ENCODE peak calls at places on chromosome 16, in five cellular contexts. One of them, this sample, is unnamed.

GRCh38 chr16:89374393-89374948 is 115.9 kb downstream of the ANKRD11 start:
- DNase-seq in GM23248: no peak
- DNase-seq in HCT116: no peak
- DNase-seq in adipocyte: no peak
- DNase-seq in astrocyte: no peak
- DNase-seq in this sample: no peak

GRCh38 chr16:65489531-65490023 is 367.7 kb upstream of the CDH11 start:
- DNase-seq in GM23248: peak; percentile 19
- DNase-seq in HCT116: no peak
- DNase-seq in adipocyte: no peak
- DNase-seq in astrocyte: no peak
- DNase-seq in this sample: no peak

GRCh38 chr16:23557779-23558330 is 328 bp downstream of the UBFD1 start:
- DNase-seq in GM23248: peak; percentile 68
- DNase-seq in HCT116: no peak
- DNase-seq in adipocyte: peak; percentile 66
- DNase-seq in astrocyte: peak; percentile 38
- DNase-seq in this sample: no peak

GRCh38 chr16:28181557-28181914 is 30.2 kb downstream of the XPO6 start:
- DNase-seq in GM23248: peak; percentile 92
- DNase-seq in HCT116: peak; percentile 51
- DNase-seq in adipocyte: peak; percentile 93
- DNase-seq in astrocyte: peak; percentile 95
- DNase-seq in this sample: peak; percentile 84

GRCh38 chr16:57938936-57939871 is 31.7 kb downstream of the CNGB1 start:
- DNase-seq in GM23248: peak; percentile 87
- DNase-seq in HCT116: peak; percentile 13
- DNase-seq in adipocyte: peak; percentile 24
- DNase-seq in astrocyte: peak; percentile 71
- DNase-seq in this sample: peak; percentile 53

GRCh38 chr16:10877472-10877946 is 507 bp downstream of the CIITA start:
- DNase-seq in GM23248: no peak
- DNase-seq in HCT116: no peak
- DNase-seq in adipocyte: no peak
- DNase-seq in astrocyte: no peak
- DNase-seq in this sample: no peak

GRCh38 chr16:15616068-15616467 is 26.9 kb downstream of the MARF1 start:
- DNase-seq in GM23248: no peak
- DNase-seq in HCT116: no peak
- DNase-seq in adipocyte: no peak
- DNase-seq in astrocyte: no peak
- DNase-seq in this sample: no peak

GRCh38 chr16:10521681-10522274 is 58.6 kb downstream of the EMP2 start:
- DNase-seq in GM23248: peak; percentile 82
- DNase-seq in HCT116: peak; percentile 42
- DNase-seq in adipocyte: peak; percentile 76
- DNase-seq in astrocyte: peak; percentile 29
- DNase-seq in this sample: peak; percentile 45

GRCh38 chr16:11796227-11797165 is 562 bp downstream of the ZC3H7A start:
- DNase-seq in GM23248: peak; percentile 78
- DNase-seq in HCT116: no peak
- DNase-seq in adipocyte: peak; percentile 86
- DNase-seq in astrocyte: no peak
- DNase-seq in this sample: peak; percentile 39

GRCh38 chr16:47523342-47524006 is 62.3 kb downstream of the PHKB start:
- DNase-seq in GM23248: no peak
- DNase-seq in HCT116: no peak
- DNase-seq in adipocyte: no peak
- DNase-seq in astrocyte: no peak
- DNase-seq in this sample: no peak

GRCh38 chr16:74309789-74310781 is 13.5 kb downstream of the PSMD7 start:
- DNase-seq in GM23248: peak; percentile 70
- DNase-seq in HCT116: peak; percentile 41
- DNase-seq in adipocyte: peak; percentile 63
- DNase-seq in astrocyte: peak; percentile 25
- DNase-seq in this sample: peak; percentile 34

GRCh38 chr16:87850009-87851006 is 19.0 kb downstream of the SLC7A5 start:
- DNase-seq in GM23248: peak; percentile 59
- DNase-seq in HCT116: no peak
- DNase-seq in adipocyte: peak; percentile 71
- DNase-seq in astrocyte: no peak
- DNase-seq in this sample: no peak

GRCh38 chr16:83940630-83941378 is 12.2 kb upstream of the OSGIN1 start:
- DNase-seq in GM23248: no peak
- DNase-seq in HCT116: no peak
- DNase-seq in adipocyte: no peak
- DNase-seq in astrocyte: no peak
- DNase-seq in this sample: no peak

GRCh38 chr16:88886915-88887521 is 20.6 kb upstream of the PABPN1L start:
- DNase-seq in GM23248: no peak
- DNase-seq in HCT116: no peak
- DNase-seq in adipocyte: peak; percentile 12
- DNase-seq in astrocyte: no peak
- DNase-seq in this sample: no peak

GRCh38 chr16:35102780-35103403 is 1643.5 kb downstream of the TP53TG3F start:
- DNase-seq in GM23248: peak; percentile 0
- DNase-seq in HCT116: no peak
- DNase-seq in adipocyte: no peak
- DNase-seq in astrocyte: no peak
- DNase-seq in this sample: no peak

GRCh38 chr16:15658149-15658548 is 8.1 kb downstream of the NDE1 start:
- DNase-seq in GM23248: no peak
- DNase-seq in HCT116: no peak
- DNase-seq in adipocyte: no peak
- DNase-seq in astrocyte: no peak
- DNase-seq in this sample: no peak

GRCh38 chr16:54062361-54063346 is 223.9 kb downstream of the IRX3 start:
- DNase-seq in GM23248: no peak
- DNase-seq in HCT116: no peak
- DNase-seq in adipocyte: no peak
- DNase-seq in astrocyte: no peak
- DNase-seq in this sample: no peak

GRCh38 chr16:1125471-1125870 is 27.4 kb upstream of the CACNA1H start:
- DNase-seq in GM23248: peak; percentile 77
- DNase-seq in HCT116: peak; percentile 43
- DNase-seq in adipocyte: peak; percentile 10
- DNase-seq in astrocyte: peak; percentile 55
- DNase-seq in this sample: no peak

GRCh38 chr16:4291699-4292098 is 18.9 kb upstream of the TFAP4 start:
- DNase-seq in GM23248: no peak
- DNase-seq in HCT116: no peak
- DNase-seq in adipocyte: no peak
- DNase-seq in astrocyte: no peak
- DNase-seq in this sample: no peak

GRCh38 chr16:65767125-65767524 is 599.4 kb upstream of the CDH5 start:
- DNase-seq in GM23248: no peak
- DNase-seq in HCT116: no peak
- DNase-seq in adipocyte: no peak
- DNase-seq in astrocyte: no peak
- DNase-seq in this sample: no peak

GRCh38 chr16:11056989-11057645 is 112.8 kb downstream of the CLEC16A start:
- DNase-seq in GM23248: no peak
- DNase-seq in HCT116: no peak
- DNase-seq in adipocyte: no peak
- DNase-seq in astrocyte: no peak
- DNase-seq in this sample: peak; percentile 12

GRCh38 chr16:81237282-81237681 is 1.2 kb upstream of the BCO1 start:
- DNase-seq in GM23248: no peak
- DNase-seq in HCT116: no peak
- DNase-seq in adipocyte: no peak
- DNase-seq in astrocyte: peak; percentile 83
- DNase-seq in this sample: peak; percentile 69

GRCh38 chr16:14470788-14471187 is 159.3 kb downstream of the PARN start:
- DNase-seq in GM23248: no peak
- DNase-seq in HCT116: no peak
- DNase-seq in adipocyte: no peak
- DNase-seq in astrocyte: no peak
- DNase-seq in this sample: no peak

GRCh38 chr16:88455610-88456355 is 2.7 kb downstream of the ZFPM1 start:
- DNase-seq in GM23248: peak; percentile 36
- DNase-seq in HCT116: peak; percentile 56
- DNase-seq in adipocyte: peak; percentile 43
- DNase-seq in astrocyte: peak; percentile 28
- DNase-seq in this sample: peak; percentile 43

GRCh38 chr16:88803264-88803987 is at the start of gene CDT1:
- DNase-seq in GM23248: peak; percentile 85
- DNase-seq in HCT116: peak; percentile 61
- DNase-seq in adipocyte: peak; percentile 90
- DNase-seq in astrocyte: peak; percentile 32
- DNase-seq in this sample: peak; percentile 75

GRCh38 chr16:886084-886543 is 84.7 kb downstream of the LMF1 start:
- DNase-seq in GM23248: no peak
- DNase-seq in HCT116: no peak
- DNase-seq in adipocyte: no peak
- DNase-seq in astrocyte: no peak
- DNase-seq in this sample: no peak

GRCh38 chr16:8675183-8676159 is 1.1 kb downstream of the ABAT start:
- DNase-seq in GM23248: peak; percentile 14
- DNase-seq in HCT116: no peak
- DNase-seq in adipocyte: no peak
- DNase-seq in astrocyte: no peak
- DNase-seq in this sample: no peak

GRCh38 chr16:2967211-2967631 is 1.9 kb upstream of the PAQR4 start:
- DNase-seq in GM23248: no peak
- DNase-seq in HCT116: no peak
- DNase-seq in adipocyte: no peak
- DNase-seq in astrocyte: no peak
- DNase-seq in this sample: no peak

GRCh38 chr16:25210758-25211157 is 6.0 kb upstream of the AQP8 start:
- DNase-seq in GM23248: peak; percentile 63
- DNase-seq in HCT116: no peak
- DNase-seq in adipocyte: no peak
- DNase-seq in astrocyte: peak; percentile 83
- DNase-seq in this sample: peak; percentile 39

DNA sequence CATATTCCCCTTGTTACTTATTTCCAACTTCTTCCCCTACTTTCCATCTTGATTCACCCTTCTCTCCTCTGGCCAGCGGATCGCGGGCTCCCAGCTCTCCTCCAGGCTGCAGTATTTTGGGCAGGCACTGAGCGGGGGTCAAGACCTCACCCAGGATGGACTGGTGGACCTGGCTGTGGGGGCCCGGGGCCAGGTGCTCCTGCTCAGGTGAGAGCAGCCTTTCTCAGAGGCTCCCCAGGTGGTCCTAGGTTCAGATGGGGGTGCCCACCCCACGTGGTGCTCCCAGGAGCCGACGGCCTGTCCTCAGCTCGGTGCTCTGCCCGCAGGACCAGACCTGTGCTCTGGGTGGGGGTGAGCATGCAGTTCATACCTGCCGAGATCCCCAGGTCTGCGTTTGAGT is 16.0 kb downstream of the ITGAX start:
- DNase-seq in GM23248: no peak
- DNase-seq in HCT116: no peak
- DNase-seq in adipocyte: no peak
- DNase-seq in astrocyte: no peak
- DNase-seq in this sample: no peak
- H3K9ac ChIP-seq in GM23248: no peak overlapping the region
- H3K9ac ChIP-seq in HCT116: no peak overlapping the region
- H3K9ac ChIP-seq in adipocyte: no peak overlapping the region
- H3K9ac ChIP-seq in astrocyte: no peak overlapping the region
- H3K9ac ChIP-seq in this sample: no peak overlapping the region

DNA sequence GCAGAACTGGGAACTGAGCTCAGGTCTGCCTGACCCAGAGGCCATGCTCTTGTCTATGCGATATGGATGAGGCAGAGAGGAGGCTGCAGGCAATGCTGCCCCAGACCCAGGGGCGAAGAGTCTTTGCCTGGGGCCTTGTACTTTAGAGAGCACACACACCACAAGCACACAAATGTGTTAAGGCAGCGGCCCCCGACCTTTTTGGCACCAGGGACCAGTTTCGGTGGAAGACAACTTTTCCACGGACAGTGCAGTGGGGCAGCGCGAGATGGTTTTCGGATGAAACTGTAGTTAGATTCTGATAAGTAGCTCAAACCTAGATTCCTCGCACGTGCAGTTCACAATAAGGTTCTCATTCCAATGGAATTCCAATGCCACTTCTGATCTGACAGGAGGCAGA is 6.7 kb downstream of the MT4 start:
- DNase-seq in GM23248: no peak
- DNase-seq in HCT116: no peak
- DNase-seq in adipocyte: no peak
- DNase-seq in astrocyte: no peak
- DNase-seq in this sample: no peak
- H3K9ac ChIP-seq in GM23248: no peak overlapping the region
- H3K9ac ChIP-seq in HCT116: no peak overlapping the region
- H3K9ac ChIP-seq in adipocyte: no peak overlapping the region
- H3K9ac ChIP-seq in astrocyte: no peak overlapping the region
- H3K9ac ChIP-seq in this sample: no peak overlapping the region

GRCh38 chr16:5366126-5366525 is 268.5 kb upstream of the EEF2KMT start:
- DNase-seq in GM23248: no peak
- DNase-seq in HCT116: no peak
- DNase-seq in adipocyte: no peak
- DNase-seq in astrocyte: no peak
- DNase-seq in this sample: no peak

DNA sequence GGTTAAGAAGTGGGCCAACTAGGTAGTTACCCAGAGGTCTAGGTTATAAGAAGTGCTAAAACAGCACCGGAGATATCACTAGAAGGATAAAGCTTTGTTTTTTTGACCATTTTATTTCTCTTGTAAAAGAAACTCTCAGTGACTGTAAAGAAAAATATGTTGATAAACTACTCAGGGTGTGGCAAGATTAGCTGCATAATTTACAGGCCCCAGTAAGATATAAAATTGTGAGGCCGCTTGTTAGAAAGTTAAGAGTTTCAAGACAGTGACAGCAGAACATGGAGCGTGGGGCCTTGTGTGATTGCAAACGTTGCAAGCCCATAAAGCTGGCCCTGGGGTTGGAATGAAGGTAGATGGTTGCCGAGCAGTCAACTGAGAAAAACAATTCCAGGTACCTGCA is 263.7 kb upstream of the EEF2KMT start:
- DNase-seq in GM23248: no peak
- DNase-seq in HCT116: no peak
- DNase-seq in adipocyte: no peak
- DNase-seq in astrocyte: no peak
- DNase-seq in this sample: no peak
- H3K9ac ChIP-seq in GM23248: no peak overlapping the region
- H3K9ac ChIP-seq in HCT116: no peak overlapping the region
- H3K9ac ChIP-seq in adipocyte: no peak overlapping the region
- H3K9ac ChIP-seq in astrocyte: no peak overlapping the region
- H3K9ac ChIP-seq in this sample: no peak overlapping the region

GRCh38 chr16:77335652-77336234 is 99.1 kb downstream of the ADAMTS18 start:
- DNase-seq in GM23248: no peak
- DNase-seq in HCT116: no peak
- DNase-seq in adipocyte: no peak
- DNase-seq in astrocyte: no peak
- DNase-seq in this sample: no peak
- H3K9ac ChIP-seq in GM23248: no peak overlapping the region
- H3K9ac ChIP-seq in HCT116: no peak overlapping the region
- H3K9ac ChIP-seq in adipocyte: no peak overlapping the region
- H3K9ac ChIP-seq in astrocyte: no peak overlapping the region
- H3K9ac ChIP-seq in this sample: no peak overlapping the region

GRCh38 chr16:66830422-66831404 is at the start of gene NAE1:
- DNase-seq in GM23248: peak; percentile 94
- DNase-seq in HCT116: peak; percentile 76
- DNase-seq in adipocyte: peak; percentile 95
- DNase-seq in astrocyte: peak; percentile 58
- DNase-seq in this sample: peak; percentile 83
- H3K9ac ChIP-seq in GM23248: peak within 1 kb of the TSS; percentile 94
- H3K9ac ChIP-seq in HCT116: peak within 1 kb of the TSS; percentile 96
- H3K9ac ChIP-seq in adipocyte: peak within 1 kb of the TSS; percentile 92
- H3K9ac ChIP-seq in astrocyte: peak within 1 kb of the TSS; percentile 92
- H3K9ac ChIP-seq in this sample: peak within 1 kb of the TSS; percentile 75

GRCh38 chr16:64440005-64440404 is 681.9 kb downstream of the CDH11 start:
- DNase-seq in GM23248: no peak
- DNase-seq in HCT116: no peak
- DNase-seq in adipocyte: no peak
- DNase-seq in astrocyte: no peak
- DNase-seq in this sample: no peak
- H3K9ac ChIP-seq in GM23248: peak overlapping the region; percentile 69
- H3K9ac ChIP-seq in HCT116: no peak overlapping the region
- H3K9ac ChIP-seq in adipocyte: peak overlapping the region; percentile 71
- H3K9ac ChIP-seq in astrocyte: peak overlapping the region; percentile 65
- H3K9ac ChIP-seq in this sample: no peak overlapping the region